ENCODE peak calls at places on chromosomes 4 and X, in ten cellular contexts. K, F, Y, W, P, Z, U, T, O and E are unnamed samples.

GRCh38 chr4:8643441-8643840 is 50.9 kb downstream of the CPZ start:
- DNase-seq in K (no peak), P (no peak), T (no peak), O (no peak), Z (no peak), F (no peak), Y (no peak), U (no peak), W (no peak), E (no peak)

GRCh38 chr4:140368686-140369085 is 4.8 kb upstream of the SCOC start:
- DNase-seq in U (no peak), K (no peak), Y (no peak), Z (no peak), F (no peak), P (no peak), W (no peak), T (no peak), O (no peak), E (no peak)

GRCh38 chr4:54063224-54063623 is 1.2 kb downstream of the CHIC2 start:
- DNase-seq in F (no peak), W (no peak), O (no peak), K (peak), T (peak), U (peak), Z (no peak), Y (peak), P (no peak), E (no peak)

GRCh38 chr4:5463361-5463760 is 245.0 kb downstream of the EVC2 start:
- DNase-seq in O (no peak), Y (no peak), P (no peak), Z (no peak), W (no peak), F (no peak), K (no peak), U (no peak), T (no peak), E (no peak)

GRCh38 chr4:3679071-3679825 is 86.9 kb upstream of the ADRA2C start:
- DNase-seq in Y (no peak), T (no peak), W (no peak), U (no peak), P (no peak), F (no peak), Z (no peak), O (no peak), K (no peak), E (no peak)

GRCh38 chrX:119728487-119728886 is 29.9 kb upstream of the SOWAHD start:
- DNase-seq in W (no peak), K (no peak), Z (no peak), Y (no peak), P (no peak), O (no peak), T (no peak), U (no peak), F (no peak), E (no peak)

GRCh38 chr4:78477276-78477675 is 74.3 kb upstream of the ANXA3 start:
- DNase-seq in P (peak), O (no peak), Y (peak), T (no peak), F (no peak), U (peak), Z (no peak), K (no peak), W (no peak), E (no peak)

GRCh38 chr4:57430706-57431105 is 320.5 kb upstream of the IGFBP7 start:
- DNase-seq in U (no peak), Y (no peak), P (no peak), K (no peak), F (no peak), T (no peak), O (no peak), W (no peak), Z (no peak), E (no peak)

GRCh38 chrX:39158801-39159657 is 357.8 kb downstream of the MID1IP1 start:
- DNase-seq in T (no peak), O (peak), Z (no peak), U (peak), Y (peak), F (no peak), K (peak), P (no peak), W (no peak), E (no peak)

GRCh38 chr4:169212981-169213380 is 57.8 kb downstream of the SH3RF1 start:
- DNase-seq in U (no peak), F (no peak), K (no peak), T (no peak), O (no peak), Z (no peak), P (no peak), Y (no peak), W (no peak), E (no peak)

GRCh38 chr4:184317234-184317918 is 99.7 kb upstream of the ENPP6 start:
- DNase-seq in O (peak), U (no peak), Y (no peak), K (no peak), W (no peak), T (no peak), Z (no peak), P (no peak), F (no peak), E (no peak)

GRCh38 chrX:106862972-106863688 is 40.0 kb downstream of the RIPPLY1 start:
- DNase-seq in P (no peak), O (peak), T (peak), F (no peak), Z (no peak), K (no peak), W (no peak), Y (peak), U (no peak), E (no peak)

GRCh38 chr4:17812125-17812524 is 1.3 kb downstream of the NCAPG start:
- DNase-seq in K (no peak), F (no peak), O (no peak), T (no peak), P (no peak), Z (no peak), U (no peak), W (no peak), Y (no peak), E (no peak)

GRCh38 chr4:1345905-1346780 is 865 bp upstream of the UVSSA start:
- DNase-seq in O (peak), F (peak), U (peak), Z (peak), K (peak), P (no peak), Y (peak), W (peak), T (peak), E (no peak)

GRCh38 chr4:15714141-15714540 is 11.3 kb downstream of the BST1 start:
- DNase-seq in P (no peak), Y (no peak), K (no peak), W (no peak), T (no peak), F (no peak), Z (no peak), U (no peak), O (peak), E (no peak)

GRCh38 chr4:94802091-94802490 is 44.3 kb downstream of the BMPR1B start:
- DNase-seq in Z (no peak), P (no peak), Y (no peak), F (no peak), T (no peak), K (no peak), O (no peak), U (no peak), W (no peak), E (peak)

GRCh38 chrX:107823456-107823855 is 2.2 kb upstream of the MID2 start:
- DNase-seq in U (peak), T (no peak), O (peak), K (peak), Y (peak), P (peak), W (no peak), F (no peak), Z (no peak), E (no peak)

GRCh38 chr4:136931771-136932170 is 600.5 kb downstream of the PCDH18 start:
- DNase-seq in P (no peak), T (no peak), K (no peak), Y (peak), U (no peak), O (no peak), W (no peak), Z (no peak), F (no peak), E (no peak)

GRCh38 chr4:5019274-5019673 is at the start of gene CYTL1:
- DNase-seq in W (no peak), U (no peak), Y (no peak), P (no peak), F (no peak), O (peak), Z (no peak), T (no peak), K (no peak), E (no peak)

GRCh38 chrX:37315511-37316248 is 33.5 kb upstream of the PRRG1 start:
- DNase-seq in F (no peak), Y (no peak), P (no peak), Z (no peak), K (no peak), O (no peak), W (no peak), U (no peak), T (no peak), E (no peak)

GRCh38 chr4:16573744-16574143 is 324.7 kb downstream of the LDB2 start:
- DNase-seq in T (no peak), U (peak), O (peak), Z (no peak), Y (peak), W (no peak), P (peak), F (no peak), K (peak), E (no peak)

GRCh38 chr4:8607603-8608481 is 15.3 kb downstream of the CPZ start:
- DNase-seq in Y (no peak), O (peak), P (no peak), Z (peak), T (peak), U (no peak), W (no peak), K (no peak), F (peak), E (no peak)

GRCh38 chr4:2092653-2093000 is 33.5 kb downstream of the NAT8L start:
- DNase-seq in T (no peak), K (no peak), W (no peak), O (no peak), Z (no peak), U (no peak), P (no peak), F (no peak), Y (no peak), E (peak)